ENCODE peak calls at places on chromosome 7, in ten cellular contexts. Z is psoas muscle; Q is ovary; U is mucosa of descending colon; L is right cardiac atrium; O is pancreas; B is cardiac fibroblast; C is adrenal gland; R is CD4-positive, alpha-beta memory T cell; Y is aorta. G is an unnamed sample.
A peak's percentile ranks its signal among the peaks of the same experiment; 100 is the strongest.

GRCh38 chr7:117949232-117949631 is 76.0 kb upstream of the CTTNBP2 start:
- DNase-seq in Z (no peak), Q (no peak), U (no peak), L (no peak), O (no peak), B (no peak), C (no peak), R (no peak), Y (no peak), G (no peak)

GRCh38 chr7:23105644-23106490 is at the start of gene KLHL7:
- DNase-seq in Z (peak; percentile 98), Q (peak; percentile 96), U (peak; percentile 98), L (peak; percentile 99), O (peak; percentile 97), B (peak; percentile 90), C (peak; percentile 96), R (peak; percentile 93), Y (peak; percentile 99), G (peak; percentile 97)

GRCh38 chr7:24899905-24900304 is 80.1 kb downstream of the OSBPL3 start:
- DNase-seq in Z (no peak), Q (no peak), U (no peak), L (no peak), O (no peak), B (no peak), C (no peak), R (no peak), Y (no peak), G (no peak)

GRCh38 chr7:87152897-87153641 is 816 bp downstream of the DMTF1 start:
- DNase-seq in Z (peak; percentile 53), Q (peak; percentile 43), U (peak; percentile 61), L (peak; percentile 55), O (peak; percentile 27), B (peak; percentile 22), C (peak; percentile 30), R (peak; percentile 32), Y (peak; percentile 75), G (peak; percentile 39)

GRCh38 chr7:55526770-55527169 is 45.5 kb downstream of the VOPP1 start:
- DNase-seq in Z (no peak), Q (no peak), U (no peak), L (no peak), O (no peak), B (no peak), C (peak; percentile 27), R (no peak), Y (no peak), G (no peak)

GRCh38 chr7:4851459-4852422 is 10.1 kb downstream of the PAPOLB start:
- DNase-seq in Z (no peak), Q (no peak), U (no peak), L (no peak), O (no peak), B (no peak), C (no peak), R (no peak), Y (no peak), G (no peak)

GRCh38 chr7:69632280-69632679 is 34.0 kb downstream of the AUTS2 start:
- DNase-seq in Z (no peak), Q (no peak), U (no peak), L (no peak), O (no peak), B (no peak), C (no peak), R (no peak), Y (no peak), G (no peak)

GRCh38 chr7:80552304-80552703 is 40.4 kb upstream of the GNAT3 start:
- DNase-seq in Z (no peak), Q (no peak), U (no peak), L (no peak), O (no peak), B (no peak), C (no peak), R (no peak), Y (no peak), G (no peak)

GRCh38 chr7:120055300-120055699 is 217.7 kb upstream of the KCND2 start:
- DNase-seq in Z (no peak), Q (no peak), U (no peak), L (no peak), O (no peak), B (peak; percentile 58), C (no peak), R (no peak), Y (no peak), G (no peak)

GRCh38 chr7:158316466-158317031 is 271.1 kb downstream of the PTPRN2 start:
- DNase-seq in Z (no peak), Q (no peak), U (no peak), L (peak; percentile 45), O (no peak), B (no peak), C (no peak), R (no peak), Y (no peak), G (no peak)

GRCh38 chr7:158315881-158316280 is 271.7 kb downstream of the PTPRN2 start:
- DNase-seq in Z (no peak), Q (no peak), U (no peak), L (no peak), O (no peak), B (no peak), C (no peak), R (no peak), Y (no peak), G (no peak)

GRCh38 chr7:158315326-158315725 is 272.3 kb downstream of the PTPRN2 start:
- DNase-seq in Z (no peak), Q (no peak), U (no peak), L (no peak), O (no peak), B (no peak), C (no peak), R (no peak), Y (no peak), G (no peak)

GRCh38 chr7:158318511-158318913 is 269.1 kb downstream of the PTPRN2 start:
- DNase-seq in Z (no peak), Q (no peak), U (no peak), L (peak; percentile 40), O (no peak), B (no peak), C (no peak), R (no peak), Y (no peak), G (no peak)

GRCh38 chr7:158317238-158318205 is 270.1 kb downstream of the PTPRN2 start:
- DNase-seq in Z (no peak), Q (no peak), U (no peak), L (peak; percentile 33), O (no peak), B (no peak), C (no peak), R (no peak), Y (no peak), G (no peak)
- H3K4me3 ChIP-seq in Z (peak overlapping the region; percentile 39), Q (no peak overlapping the region), U (no peak overlapping the region), L (no peak overlapping the region), O (no peak overlapping the region), B (no peak overlapping the region), C (no peak overlapping the region), R (no peak overlapping the region), Y (no peak overlapping the region), G (no peak overlapping the region)

DNA sequence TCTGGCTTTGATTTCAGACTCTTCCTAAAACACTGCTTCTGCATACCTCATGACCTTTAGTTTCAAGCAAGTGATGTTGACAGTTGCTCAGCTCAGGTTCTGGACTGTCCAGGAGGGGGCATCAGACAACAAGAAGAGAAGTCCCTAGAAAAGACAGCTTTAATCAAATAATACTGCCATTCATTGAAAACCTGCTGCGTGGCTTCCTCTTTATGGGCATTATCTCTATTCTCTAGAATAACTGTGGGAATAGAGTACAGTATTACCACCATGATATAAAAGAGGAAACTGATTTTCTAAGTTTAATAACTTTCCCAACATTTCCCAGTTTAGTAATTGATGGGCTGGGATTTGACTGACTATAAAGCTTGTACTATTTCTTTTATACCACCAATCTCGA is 170.4 kb downstream of the SNX13 start:
- DNase-seq in Z (peak; percentile 52), Q (peak; percentile 45), U (peak; percentile 34), L (peak; percentile 58), O (peak; percentile 53), B (peak; percentile 82), C (peak; percentile 66), R (peak; percentile 38), Y (no peak), G (peak; percentile 78)
- H3K4me3 ChIP-seq in Z (no peak overlapping the region), Q (no peak overlapping the region), U (no peak overlapping the region), L (no peak overlapping the region), O (no peak overlapping the region), B (no peak overlapping the region), C (no peak overlapping the region), R (no peak overlapping the region), Y (no peak overlapping the region), G (no peak overlapping the region)

DNA sequence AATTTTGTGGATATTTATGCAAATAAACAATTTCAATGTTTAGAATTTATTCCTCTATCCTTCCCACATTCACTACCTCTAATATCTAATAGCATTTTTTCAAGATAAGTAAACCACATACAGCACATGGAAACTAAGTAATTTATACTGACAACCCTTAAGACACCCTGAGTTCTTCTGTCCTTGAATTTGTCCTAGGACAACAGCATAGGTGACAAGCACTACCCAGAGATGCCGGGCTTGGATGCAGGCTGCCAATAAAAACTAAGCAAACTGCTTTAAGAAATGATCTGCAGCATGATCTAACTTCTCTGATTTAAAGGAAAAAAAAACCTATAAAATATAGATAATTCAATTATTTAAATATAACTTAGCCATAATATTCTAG is 22.7 kb downstream of the NT5C3A start:
- DNase-seq in Z (no peak), Q (no peak), U (no peak), L (no peak), O (no peak), B (no peak), C (no peak), R (no peak), Y (no peak), G (no peak)
- H3K4me3 ChIP-seq in Z (peak overlapping the region; percentile 76), Q (peak overlapping the region; percentile 33), U (no peak overlapping the region), L (peak overlapping the region; percentile 86), O (peak overlapping the region; percentile 2), B (peak overlapping the region; percentile 51), C (peak overlapping the region; percentile 60), R (peak overlapping the region; percentile 0), Y (peak overlapping the region; percentile 76), G (no peak overlapping the region)

DNA sequence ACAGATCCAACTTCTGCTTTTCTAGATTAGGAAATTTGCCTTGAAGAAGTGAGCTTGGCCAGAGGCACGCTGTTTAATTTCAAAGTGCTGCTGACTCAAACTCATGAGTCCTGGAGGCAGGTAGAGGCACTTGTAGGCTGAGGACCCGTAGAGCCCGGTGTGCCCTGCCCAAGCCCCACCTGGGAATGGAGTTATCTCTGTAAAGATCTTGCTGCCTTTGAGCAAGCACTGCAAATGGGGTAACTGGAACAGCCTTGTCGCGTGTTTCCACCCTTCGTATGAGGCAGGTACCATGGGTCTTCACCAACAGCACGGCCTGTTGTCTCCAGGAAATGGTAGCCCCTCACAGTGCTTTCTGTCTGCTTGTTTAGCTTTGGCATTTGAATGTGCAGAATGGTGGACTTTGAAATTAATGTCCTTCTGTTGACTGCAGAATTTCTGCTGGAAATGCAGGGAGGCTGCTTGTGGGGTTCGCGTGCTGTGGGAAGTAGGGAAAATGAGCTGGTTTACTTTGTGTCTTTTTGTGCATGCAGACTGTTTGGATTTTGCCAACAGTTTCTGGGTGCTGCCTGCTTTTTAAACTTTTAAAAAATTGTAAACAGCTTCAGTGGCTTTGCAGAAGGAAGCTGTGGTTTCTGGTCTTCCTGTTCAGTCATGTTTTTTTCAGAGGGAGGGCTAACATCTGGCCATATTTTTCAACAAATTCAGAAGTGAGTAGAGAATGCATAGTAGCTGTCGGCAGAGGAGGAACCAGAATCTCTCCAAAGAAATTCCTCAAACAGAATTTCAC is 27.2 kb downstream of the CCM2 start:
- DNase-seq in Z (no peak), Q (no peak), U (no peak), L (no peak), O (no peak), B (no peak), C (no peak), R (peak; percentile 76), Y (no peak), G (no peak)
- H3K4me3 ChIP-seq in Z (peak overlapping the region; percentile 23), Q (no peak overlapping the region), U (no peak overlapping the region), L (no peak overlapping the region), O (no peak overlapping the region), B (no peak overlapping the region), C (peak overlapping the region; percentile 23), R (peak overlapping the region; percentile 97), Y (no peak overlapping the region), G (no peak overlapping the region)

GRCh38 chr7:65927489-65928448 is 54.2 kb downstream of the GUSB start:
- DNase-seq in Z (no peak), Q (no peak), U (peak; percentile 33), L (no peak), O (no peak), B (peak; percentile 26), C (no peak), R (no peak), Y (no peak), G (peak; percentile 77)
- H3K4me3 ChIP-seq in Z (no peak overlapping the region), Q (no peak overlapping the region), U (no peak overlapping the region), L (no peak overlapping the region), O (no peak overlapping the region), B (no peak overlapping the region), C (no peak overlapping the region), R (no peak overlapping the region), Y (no peak overlapping the region), G (no peak overlapping the region)

G was measured in Caco-2.